ENCODE peak calls at places on chromosomes 16 and 17, in seven cellular contexts. One of them, this sample, is unnamed.

GRCh38 chr16:69150146-69150865 is 17.9 kb downstream of the UTP4 start:
- DNase-seq in right lobe of liver: no peak
- DNase-seq in GM23248: peak
- DNase-seq in transverse colon: peak
- DNase-seq in CD8-positive, alpha-beta memory T cell: no peak
- DNase-seq in SK-N-MC: peak
- DNase-seq in SK-N-SH: peak
- DNase-seq in this sample: no peak

GRCh38 chr16:3490911-3491629 is 4.2 kb downstream of the C16orf90 start:
- DNase-seq in right lobe of liver: peak
- DNase-seq in GM23248: no peak
- DNase-seq in transverse colon: no peak
- DNase-seq in CD8-positive, alpha-beta memory T cell: no peak
- DNase-seq in SK-N-MC: no peak
- DNase-seq in SK-N-SH: no peak
- DNase-seq in this sample: no peak

GRCh38 chr17:59406808-59407381 is 75.4 kb downstream of the YPEL2 start:
- DNase-seq in right lobe of liver: no peak
- DNase-seq in GM23248: no peak
- DNase-seq in transverse colon: no peak
- DNase-seq in CD8-positive, alpha-beta memory T cell: no peak
- DNase-seq in SK-N-MC: no peak
- DNase-seq in SK-N-SH: peak
- DNase-seq in this sample: no peak

GRCh38 chr16:50752481-50753235 is 10.8 kb downstream of the CYLD start:
- DNase-seq in right lobe of liver: no peak
- DNase-seq in GM23248: no peak
- DNase-seq in transverse colon: no peak
- DNase-seq in CD8-positive, alpha-beta memory T cell: no peak
- DNase-seq in SK-N-MC: no peak
- DNase-seq in SK-N-SH: no peak
- DNase-seq in this sample: no peak

GRCh38 chr17:38914741-38915638 is 10.4 kb upstream of the LASP1NB start:
- DNase-seq in right lobe of liver: peak
- DNase-seq in GM23248: no peak
- DNase-seq in transverse colon: no peak
- DNase-seq in CD8-positive, alpha-beta memory T cell: no peak
- DNase-seq in SK-N-MC: no peak
- DNase-seq in SK-N-SH: peak
- DNase-seq in this sample: no peak

GRCh38 chr16:82629441-82630027 is 2.8 kb downstream of the CDH13 start:
- DNase-seq in right lobe of liver: no peak
- DNase-seq in GM23248: peak
- DNase-seq in transverse colon: no peak
- DNase-seq in CD8-positive, alpha-beta memory T cell: no peak
- DNase-seq in SK-N-MC: no peak
- DNase-seq in SK-N-SH: no peak
- DNase-seq in this sample: peak

GRCh38 chr16:48511071-48511540 is 98.9 kb downstream of the N4BP1 start:
- DNase-seq in right lobe of liver: no peak
- DNase-seq in GM23248: peak
- DNase-seq in transverse colon: no peak
- DNase-seq in CD8-positive, alpha-beta memory T cell: no peak
- DNase-seq in SK-N-MC: no peak
- DNase-seq in SK-N-SH: no peak
- DNase-seq in this sample: no peak

GRCh38 chr16:61323456-61323855 is 712.8 kb downstream of the CDH8 start:
- DNase-seq in right lobe of liver: no peak
- DNase-seq in GM23248: no peak
- DNase-seq in transverse colon: no peak
- DNase-seq in CD8-positive, alpha-beta memory T cell: no peak
- DNase-seq in SK-N-MC: no peak
- DNase-seq in SK-N-SH: no peak
- DNase-seq in this sample: no peak

GRCh38 chr17:45431531-45432404 is 902 bp downstream of the ARHGAP27 start:
- DNase-seq in right lobe of liver: peak
- DNase-seq in GM23248: peak
- DNase-seq in transverse colon: peak
- DNase-seq in CD8-positive, alpha-beta memory T cell: peak
- DNase-seq in SK-N-MC: no peak
- DNase-seq in SK-N-SH: peak
- DNase-seq in this sample: no peak

GRCh38 chr16:87534751-87535150 is 41.9 kb upstream of the ZCCHC14 start:
- DNase-seq in right lobe of liver: no peak
- DNase-seq in GM23248: no peak
- DNase-seq in transverse colon: no peak
- DNase-seq in CD8-positive, alpha-beta memory T cell: no peak
- DNase-seq in SK-N-MC: no peak
- DNase-seq in SK-N-SH: no peak
- DNase-seq in this sample: no peak

GRCh38 chr17:80219777-80220708 is at the start of the genes SGSH and SLC26A11:
- DNase-seq in right lobe of liver: peak
- DNase-seq in GM23248: peak
- DNase-seq in transverse colon: peak
- DNase-seq in CD8-positive, alpha-beta memory T cell: peak
- DNase-seq in SK-N-MC: no peak
- DNase-seq in SK-N-SH: peak
- DNase-seq in this sample: peak

GRCh38 chr16:72195609-72196008 is 23.7 kb upstream of the PMFBP1 start:
- DNase-seq in right lobe of liver: no peak
- DNase-seq in GM23248: no peak
- DNase-seq in transverse colon: no peak
- DNase-seq in CD8-positive, alpha-beta memory T cell: no peak
- DNase-seq in SK-N-MC: no peak
- DNase-seq in SK-N-SH: peak
- DNase-seq in this sample: no peak

GRCh38 chr16:84360170-84360569 is 8.2 kb upstream of the ATP2C2 start:
- DNase-seq in right lobe of liver: no peak
- DNase-seq in GM23248: no peak
- DNase-seq in transverse colon: no peak
- DNase-seq in CD8-positive, alpha-beta memory T cell: no peak
- DNase-seq in SK-N-MC: no peak
- DNase-seq in SK-N-SH: no peak
- DNase-seq in this sample: no peak

GRCh38 chr17:74235040-74235581 is 21.7 kb downstream of the TTYH2 start:
- DNase-seq in right lobe of liver: no peak
- DNase-seq in GM23248: no peak
- DNase-seq in transverse colon: no peak
- DNase-seq in CD8-positive, alpha-beta memory T cell: no peak
- DNase-seq in SK-N-MC: no peak
- DNase-seq in SK-N-SH: no peak
- DNase-seq in this sample: no peak

GRCh38 chr16:81469710-81470481 is 25.3 kb downstream of the CMIP start:
- DNase-seq in right lobe of liver: peak
- DNase-seq in GM23248: no peak
- DNase-seq in transverse colon: no peak
- DNase-seq in CD8-positive, alpha-beta memory T cell: peak
- DNase-seq in SK-N-MC: no peak
- DNase-seq in SK-N-SH: no peak
- DNase-seq in this sample: no peak

GRCh38 chr17:50195196-50195865 is 6.1 kb downstream of the COL1A1 start:
- DNase-seq in right lobe of liver: peak
- DNase-seq in GM23248: peak
- DNase-seq in transverse colon: no peak
- DNase-seq in CD8-positive, alpha-beta memory T cell: no peak
- DNase-seq in SK-N-MC: no peak
- DNase-seq in SK-N-SH: no peak
- DNase-seq in this sample: no peak

GRCh38 chr16:89557230-89557935 is 3.1 kb upstream of the RPL13 start:
- DNase-seq in right lobe of liver: peak
- DNase-seq in GM23248: peak
- DNase-seq in transverse colon: peak
- DNase-seq in CD8-positive, alpha-beta memory T cell: peak
- DNase-seq in SK-N-MC: no peak
- DNase-seq in SK-N-SH: peak
- DNase-seq in this sample: peak

GRCh38 chr17:50346313-50347086 is 574 bp downstream of the XYLT2 start:
- DNase-seq in right lobe of liver: no peak
- DNase-seq in GM23248: peak
- DNase-seq in transverse colon: peak
- DNase-seq in CD8-positive, alpha-beta memory T cell: peak
- DNase-seq in SK-N-MC: no peak
- DNase-seq in SK-N-SH: peak
- DNase-seq in this sample: peak

DNA sequence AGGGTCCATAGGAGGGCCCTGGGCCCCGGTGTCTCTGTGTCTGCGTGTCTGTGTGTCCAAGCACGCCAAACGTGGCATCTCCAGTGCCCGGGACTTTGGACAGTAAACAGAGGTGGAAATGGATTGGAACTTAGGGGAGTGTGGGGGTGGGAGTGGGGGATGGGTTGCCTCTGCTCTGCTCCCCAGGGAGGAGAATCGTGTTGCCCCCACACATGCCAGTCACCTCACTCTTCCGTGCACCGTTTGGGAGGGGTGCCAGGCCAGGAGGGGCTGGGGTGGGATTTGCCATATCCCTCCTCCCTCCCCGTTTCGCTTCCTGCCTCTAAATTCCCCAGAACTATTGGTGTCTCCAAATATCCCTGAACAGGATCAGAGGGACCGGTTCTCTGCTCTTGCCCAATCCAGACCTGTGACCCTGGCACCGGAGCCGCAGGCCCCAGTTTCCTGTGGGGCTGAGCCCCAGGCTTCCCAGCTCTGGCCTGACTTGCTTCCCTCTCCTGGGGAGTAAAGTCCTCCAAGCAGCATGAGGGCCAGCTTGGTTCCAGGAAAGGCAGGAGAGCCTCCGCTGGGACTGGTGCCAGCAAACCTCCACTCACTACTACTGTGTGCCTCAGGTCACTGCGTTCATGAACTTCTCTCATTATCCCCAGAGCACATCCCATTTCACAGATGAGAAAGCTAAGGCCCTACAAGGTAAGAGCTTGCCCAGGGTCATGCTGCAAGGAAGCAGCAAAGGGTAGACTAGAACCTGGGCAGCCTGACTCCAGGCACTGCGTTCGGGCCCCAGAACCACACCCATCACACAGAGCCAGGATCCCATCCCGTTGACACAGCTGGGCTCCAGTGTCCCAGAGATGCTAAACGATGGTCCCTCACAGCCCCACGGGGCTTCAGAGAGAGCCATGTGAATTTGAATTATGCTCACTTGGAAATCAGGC is at the start of gene ASGR1:
- DNase-seq in right lobe of liver: peak
- DNase-seq in GM23248: no peak
- DNase-seq in transverse colon: no peak
- DNase-seq in CD8-positive, alpha-beta memory T cell: no peak
- DNase-seq in SK-N-MC: no peak
- DNase-seq in SK-N-SH: no peak
- DNase-seq in this sample: no peak
- H3K4me3 ChIP-seq in right lobe of liver: peak
- H3K4me3 ChIP-seq in GM23248: peak
- H3K4me3 ChIP-seq in transverse colon: no peak
- H3K4me3 ChIP-seq in CD8-positive, alpha-beta memory T cell: no peak
- H3K4me3 ChIP-seq in SK-N-MC: peak
- H3K4me3 ChIP-seq in SK-N-SH: no peak
- H3K4me3 ChIP-seq in this sample: no peak

GRCh38 chr16:734981-735881 is 5.6 kb downstream of the CIAO3 start:
- DNase-seq in right lobe of liver: peak
- DNase-seq in GM23248: no peak
- DNase-seq in transverse colon: no peak
- DNase-seq in CD8-positive, alpha-beta memory T cell: no peak
- DNase-seq in SK-N-MC: no peak
- DNase-seq in SK-N-SH: no peak
- DNase-seq in this sample: no peak
- H3K4me3 ChIP-seq in right lobe of liver: no peak
- H3K4me3 ChIP-seq in GM23248: no peak
- H3K4me3 ChIP-seq in transverse colon: no peak
- H3K4me3 ChIP-seq in CD8-positive, alpha-beta memory T cell: no peak
- H3K4me3 ChIP-seq in SK-N-MC: no peak
- H3K4me3 ChIP-seq in SK-N-SH: no peak
- H3K4me3 ChIP-seq in this sample: no peak

DNA sequence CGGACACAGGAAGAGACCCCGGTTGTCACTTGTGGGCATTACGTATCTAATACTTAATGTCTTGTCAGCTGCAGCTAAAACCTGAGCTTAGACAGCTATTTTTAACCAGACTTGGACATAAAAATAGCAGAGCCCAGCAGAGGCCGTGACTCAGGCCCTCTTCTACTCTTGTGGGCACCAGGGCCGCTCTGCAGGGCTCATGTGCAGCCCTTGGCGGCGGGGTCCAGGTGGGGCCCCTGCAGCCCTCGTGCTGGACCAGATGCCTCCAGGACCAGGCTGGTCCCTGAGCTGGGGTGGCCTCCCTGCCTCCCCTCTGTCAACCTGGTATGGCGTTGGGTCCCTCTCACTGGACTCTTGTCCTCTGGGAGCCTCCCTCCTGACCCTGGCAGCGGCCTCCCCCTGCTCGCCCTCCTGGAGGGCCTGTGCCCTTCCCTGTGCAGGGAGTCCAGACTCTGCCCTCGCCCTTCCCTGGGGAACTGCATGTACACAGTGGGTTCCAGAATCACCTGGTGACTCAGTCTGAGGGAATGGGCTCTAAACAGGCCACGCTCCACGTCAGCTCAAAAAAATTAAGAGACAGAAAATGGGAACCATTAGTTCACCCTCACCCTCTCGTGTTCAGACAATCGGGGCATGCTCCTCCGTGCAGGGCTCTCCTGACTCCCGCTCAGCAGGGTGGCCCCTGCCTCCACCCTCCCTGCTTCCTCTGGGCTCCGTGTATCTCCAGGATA is 9.7 kb downstream of the CDK5R1 start:
- DNase-seq in right lobe of liver: no peak
- DNase-seq in GM23248: peak
- DNase-seq in transverse colon: no peak
- DNase-seq in CD8-positive, alpha-beta memory T cell: no peak
- DNase-seq in SK-N-MC: no peak
- DNase-seq in SK-N-SH: no peak
- DNase-seq in this sample: peak
- H3K4me3 ChIP-seq in right lobe of liver: no peak
- H3K4me3 ChIP-seq in GM23248: no peak
- H3K4me3 ChIP-seq in transverse colon: no peak
- H3K4me3 ChIP-seq in CD8-positive, alpha-beta memory T cell: no peak
- H3K4me3 ChIP-seq in SK-N-MC: no peak
- H3K4me3 ChIP-seq in SK-N-SH: no peak
- H3K4me3 ChIP-seq in this sample: no peak

GRCh38 chr16:75007443-75007842 is 8.6 kb downstream of the ZNRF1 start:
- DNase-seq in right lobe of liver: no peak
- DNase-seq in GM23248: no peak
- DNase-seq in transverse colon: no peak
- DNase-seq in CD8-positive, alpha-beta memory T cell: no peak
- DNase-seq in SK-N-MC: no peak
- DNase-seq in SK-N-SH: no peak
- DNase-seq in this sample: no peak

GRCh38 chr16:75010427-75010826 is 11.6 kb downstream of the ZNRF1 start:
- DNase-seq in right lobe of liver: no peak
- DNase-seq in GM23248: no peak
- DNase-seq in transverse colon: no peak
- DNase-seq in CD8-positive, alpha-beta memory T cell: no peak
- DNase-seq in SK-N-MC: no peak
- DNase-seq in SK-N-SH: no peak
- DNase-seq in this sample: no peak

GRCh38 chr16:75012380-75013081 is 13.7 kb downstream of the ZNRF1 start:
- DNase-seq in right lobe of liver: no peak
- DNase-seq in GM23248: no peak
- DNase-seq in transverse colon: no peak
- DNase-seq in CD8-positive, alpha-beta memory T cell: no peak
- DNase-seq in SK-N-MC: no peak
- DNase-seq in SK-N-SH: no peak
- DNase-seq in this sample: no peak

GRCh38 chr16:75014318-75014717 is 15.5 kb downstream of the ZNRF1 start:
- DNase-seq in right lobe of liver: no peak
- DNase-seq in GM23248: no peak
- DNase-seq in transverse colon: no peak
- DNase-seq in CD8-positive, alpha-beta memory T cell: no peak
- DNase-seq in SK-N-MC: no peak
- DNase-seq in SK-N-SH: no peak
- DNase-seq in this sample: no peak

GRCh38 chr16:75011634-75012307 is 12.9 kb downstream of the ZNRF1 start:
- DNase-seq in right lobe of liver: no peak
- DNase-seq in GM23248: peak
- DNase-seq in transverse colon: no peak
- DNase-seq in CD8-positive, alpha-beta memory T cell: no peak
- DNase-seq in SK-N-MC: no peak
- DNase-seq in SK-N-SH: no peak
- DNase-seq in this sample: peak
- H3K4me3 ChIP-seq in right lobe of liver: no peak
- H3K4me3 ChIP-seq in GM23248: peak
- H3K4me3 ChIP-seq in transverse colon: no peak
- H3K4me3 ChIP-seq in CD8-positive, alpha-beta memory T cell: no peak
- H3K4me3 ChIP-seq in SK-N-MC: peak
- H3K4me3 ChIP-seq in SK-N-SH: no peak
- H3K4me3 ChIP-seq in this sample: no peak